ENCODE peak calls at places on chromosomes 6 and 20, in four cellular contexts. I is K562, H is A549, S is HepG2. O is an unnamed sample.

GRCh38 chr6:155530219-155530834 is 74.7 kb upstream of the NOX3 start:
- ATAC-seq in I (peak), H (no peak), S (peak), O (no peak)

GRCh38 chr6:150249261-150249660 is 106.4 kb downstream of the PPP1R14C start:
- ATAC-seq in I (no peak), H (no peak), S (no peak), O (no peak)

GRCh38 chr6:27591660-27592059 is 118.8 kb upstream of the ZNF184 start:
- ATAC-seq in I (peak), H (peak), S (peak), O (no peak)

GRCh38 chr6:47181681-47182080 is 128.0 kb downstream of the TNFRSF21 start:
- ATAC-seq in I (no peak), H (no peak), S (no peak), O (no peak)

GRCh38 chr20:9262653-9263194 is 193.8 kb downstream of the PLCB4 start:
- ATAC-seq in I (no peak), H (no peak), S (no peak), O (no peak)

GRCh38 chr6:114418304-114418972 is 75.6 kb upstream of the HS3ST5 start:
- ATAC-seq in I (no peak), H (no peak), S (no peak), O (no peak)

GRCh38 chr20:53527196-53527595 is 66.4 kb downstream of the ZNF217 start:
- ATAC-seq in I (peak), H (no peak), S (peak), O (no peak)

GRCh38 chr6:21915707-21916399 is 322.3 kb downstream of the SOX4 start:
- ATAC-seq in I (no peak), H (no peak), S (no peak), O (no peak)

GRCh38 chr6:99602519-99603420 is 3.9 kb upstream of the PRDM13 start:
- ATAC-seq in I (peak), H (peak), S (peak), O (no peak)

GRCh38 chr6:24122139-24122538 is 3.9 kb upstream of the NRSN1 start:
- ATAC-seq in I (no peak), H (no peak), S (peak), O (no peak)

GRCh38 chr6:128112494-128112893 is 211.6 kb upstream of the THEMIS start:
- ATAC-seq in I (no peak), H (no peak), S (no peak), O (no peak)

GRCh38 chr6:88814909-88815308 is 148.5 kb downstream of the RNGTT start:
- ATAC-seq in I (peak), H (no peak), S (peak), O (no peak)

GRCh38 chr20:36591854-36592641 is 13.5 kb upstream of the RAB5IF start:
- ATAC-seq in I (peak), H (no peak), S (peak), O (no peak)

GRCh38 chr6:3237761-3238662 is 10.6 kb upstream of the TUBB2B start:
- ATAC-seq in I (peak), H (peak), S (peak), O (peak)

GRCh38 chr6:37149750-37150149 is 20.2 kb upstream of the PIM1 start:
- ATAC-seq in I (no peak), H (no peak), S (no peak), O (no peak)

GRCh38 chr20:62622877-62623487 is 19.3 kb upstream of the SLCO4A1 start:
- ATAC-seq in I (no peak), H (peak), S (peak), O (no peak)

GRCh38 chr6:13479206-13479797 is 8.1 kb downstream of the GFOD1 start:
- ATAC-seq in I (no peak), H (no peak), S (no peak), O (no peak)

GRCh38 chr6:31116661-31117385 is 2.2 kb downstream of the PSORS1C1 start:
- ATAC-seq in I (no peak), H (no peak), S (no peak), O (peak)

GRCh38 chr6:157059781-157060180 is 263.5 kb downstream of the TMEM242 start:
- ATAC-seq in I (no peak), H (no peak), S (no peak), O (no peak)

GRCh38 chr6:116019428-116019827 is 41.3 kb downstream of the FRK start:
- ATAC-seq in I (no peak), H (no peak), S (no peak), O (no peak)

GRCh38 chr6:73285674-73286283 is 22.8 kb upstream of the KHDC1 start:
- ATAC-seq in I (peak), H (peak), S (peak), O (no peak)

GRCh38 chr20:46631874-46632446 is 19.3 kb downstream of the SLC13A3 start:
- ATAC-seq in I (no peak), H (no peak), S (peak), O (no peak)

GRCh38 chr6:125231133-125231532 is 70.6 kb downstream of the HDDC2 start:
- ATAC-seq in I (no peak), H (no peak), S (no peak), O (no peak)

GRCh38 chr6:158388727-158389126 is 76.5 kb downstream of the TULP4 start:
- ATAC-seq in I (no peak), H (no peak), S (no peak), O (no peak)

GRCh38 chr6:123306334-123306733 is 310.3 kb downstream of the CLVS2 start:
- ATAC-seq in I (peak), H (no peak), S (no peak), O (no peak)

GRCh38 chr20:64048402-64049044 is 916 bp downstream of the SOX18 start:
- ATAC-seq in I (no peak), H (no peak), S (no peak), O (no peak)

GRCh38 chr20:9112541-9113515 is 43.9 kb downstream of the PLCB4 start:
- ATAC-seq in I (no peak), H (no peak), S (no peak), O (peak)

DNA sequence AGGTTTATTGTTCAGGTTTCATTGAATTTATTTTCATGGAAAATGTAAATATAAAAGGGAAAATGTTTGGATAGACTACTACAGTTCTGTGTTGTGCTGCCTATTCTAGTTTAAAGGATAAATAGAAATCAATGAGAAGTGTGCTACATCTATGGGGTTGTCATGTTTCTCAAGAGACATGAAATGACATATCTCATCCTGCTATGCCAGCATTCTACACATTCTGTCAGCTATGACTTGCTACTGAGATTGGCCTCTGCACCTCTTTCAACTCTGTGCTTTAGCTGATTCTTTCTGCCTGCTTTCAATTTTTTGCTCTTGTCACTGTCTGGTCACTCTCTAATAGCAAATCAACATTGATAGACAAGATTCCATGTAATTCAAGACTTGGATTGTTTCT is 33.8 kb upstream of the COL19A1 start:
- ATAC-seq in I (no peak), H (no peak), S (no peak), O (no peak)
- TF ChIP-seq EP300 in I (no peak), H (no peak), S (no peak), O (no peak)

GRCh38 chr20:40741507-40742106 is 52.6 kb upstream of the MAFB start:
- ATAC-seq in I (peak), H (no peak), S (peak), O (no peak)

GRCh38 chr20:40744072-40744471 is 55.0 kb upstream of the MAFB start:
- ATAC-seq in I (no peak), H (no peak), S (no peak), O (no peak)

GRCh38 chr20:40739841-40740240 is 50.8 kb upstream of the MAFB start:
- ATAC-seq in I (no peak), H (no peak), S (no peak), O (no peak)

GRCh38 chr20:40743172-40743775 is 54.2 kb upstream of the MAFB start:
- ATAC-seq in I (no peak), H (no peak), S (peak), O (no peak)

GRCh38 chr20:40738976-40739375 is 49.9 kb upstream of the MAFB start:
- ATAC-seq in I (no peak), H (no peak), S (no peak), O (no peak)
- TF ChIP-seq EP300 in I (no peak), H (no peak), S (no peak), O (no peak)

DNA sequence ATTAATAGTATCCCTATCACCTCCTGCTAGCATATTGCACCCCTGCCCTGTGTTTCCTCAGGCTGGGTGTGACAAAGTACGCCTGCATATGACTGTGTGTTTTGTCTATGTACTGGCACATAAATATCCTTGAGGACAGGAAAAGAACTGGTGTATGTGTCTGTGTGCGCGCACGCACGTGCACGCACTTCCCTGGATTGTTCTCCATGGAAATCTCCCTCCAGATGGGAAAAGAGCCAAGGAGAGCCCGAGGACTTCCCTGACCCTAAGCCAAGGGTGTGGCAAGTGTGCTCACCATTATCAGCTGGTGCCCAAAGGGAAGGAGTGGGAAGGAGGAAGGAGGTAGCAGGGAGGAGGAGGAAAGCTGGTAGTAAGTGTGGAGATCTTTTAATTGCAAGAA is 117.6 kb downstream of the HIVEP2 start:
- ATAC-seq in I (no peak), H (no peak), S (no peak), O (peak)
- TF ChIP-seq EP300 in I (no peak), H (no peak), S (no peak), O (no peak)

DNA sequence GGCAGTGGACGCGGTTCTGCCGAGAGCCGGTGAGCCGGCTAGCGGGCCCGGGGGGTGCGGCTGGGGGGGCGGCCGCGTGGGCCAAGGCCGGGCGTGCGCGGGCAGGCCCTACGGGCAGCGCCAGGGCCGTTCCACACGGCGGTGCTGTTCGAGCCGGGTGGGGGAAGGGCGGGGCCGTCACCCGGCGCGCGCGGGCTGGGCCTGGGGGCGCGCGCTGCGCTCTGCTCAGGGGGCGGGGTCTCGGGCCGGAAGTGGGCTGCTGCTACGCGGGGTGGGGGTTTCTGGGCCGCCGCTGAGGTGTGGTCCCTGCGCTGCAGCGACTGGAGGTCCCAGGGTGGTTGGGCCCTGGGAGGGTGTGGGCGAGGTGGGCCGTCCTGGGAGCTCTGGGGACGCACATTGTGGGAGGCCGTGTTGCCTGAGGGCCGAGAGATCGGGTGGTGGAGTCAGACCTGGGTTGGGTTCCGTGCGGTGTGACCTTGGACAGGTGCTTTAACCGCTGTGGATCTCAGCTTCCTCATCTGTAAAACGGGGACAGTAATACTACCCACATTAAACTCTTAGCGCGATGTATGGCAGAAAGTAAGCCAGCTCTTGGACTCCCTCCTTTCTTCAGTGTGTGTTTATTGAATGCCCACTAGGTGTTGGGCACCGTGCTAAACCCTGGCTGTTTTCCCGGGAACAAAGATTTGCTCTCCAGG is 395 bp downstream of the MAPRE1 start:
- ATAC-seq in I (peak), H (peak), S (peak), O (peak)
- TF ChIP-seq EP300 in I (no peak), H (no peak), S (no peak), O (no peak)

GRCh38 chr6:56955171-56956155 is 556 bp downstream of the BEND6 start:
- ATAC-seq in I (peak), H (peak), S (peak), O (peak)
- TF ChIP-seq EP300 in I (no peak), H (no peak), S (no peak), O (no peak)

DNA sequence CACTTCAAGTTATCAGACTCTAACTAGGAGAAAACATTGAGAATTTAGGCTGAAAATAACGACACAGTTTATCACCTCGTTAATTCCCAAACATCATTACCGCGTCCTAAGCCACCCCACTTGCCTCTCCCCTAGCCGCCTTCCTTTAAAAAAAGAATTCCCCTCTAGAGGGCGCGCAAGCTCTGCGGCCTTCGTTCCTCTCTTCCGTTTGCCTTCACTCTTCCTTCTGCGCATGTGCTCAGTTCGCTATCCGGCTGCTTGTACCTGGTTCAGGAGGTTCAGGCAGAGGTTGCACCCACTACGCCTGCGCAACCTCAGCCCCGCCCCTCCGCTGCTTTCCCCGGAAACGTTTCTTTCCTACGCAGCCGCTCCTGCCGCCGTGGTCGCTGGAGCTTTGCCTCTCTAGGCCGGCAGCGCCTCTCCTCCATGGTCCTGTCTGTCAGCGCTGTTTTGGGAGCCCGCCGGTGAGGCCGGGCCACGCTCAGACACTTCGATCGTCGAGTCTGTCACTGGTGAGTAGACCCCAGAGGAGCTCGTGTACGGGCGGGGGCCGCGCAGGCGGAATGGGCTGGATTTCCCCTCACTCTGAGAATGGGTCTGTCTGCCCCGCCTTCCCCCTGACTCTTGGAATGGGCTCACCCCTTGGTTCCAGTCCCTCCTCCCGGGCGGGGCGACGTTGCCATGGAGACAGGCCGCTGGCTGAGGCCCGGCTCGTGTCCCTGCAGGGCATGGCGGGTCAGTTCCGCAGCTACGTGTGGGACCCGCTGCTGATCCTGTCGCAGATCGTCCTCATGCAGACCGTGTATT is at the start of gene SYS1:
- ATAC-seq in I (peak), H (peak), S (peak), O (peak)
- TF ChIP-seq EP300 in I (no peak), H (no peak), S (peak), O (no peak)

GRCh38 chr20:32278199-32278643 is 770 bp downstream of the KIF3B start:
- ATAC-seq in I (peak), H (no peak), S (peak), O (peak)

GRCh38 chr20:32282461-32282860 is 5.0 kb downstream of the KIF3B start:
- ATAC-seq in I (no peak), H (no peak), S (no peak), O (no peak)

GRCh38 chr20:32281711-32282110 is 4.3 kb downstream of the KIF3B start:
- ATAC-seq in I (no peak), H (no peak), S (no peak), O (no peak)

GRCh38 chr20:32274359-32274758 is 3.1 kb upstream of the KIF3B start:
- ATAC-seq in I (no peak), H (no peak), S (no peak), O (no peak)

GRCh38 chr20:32277361-32278198 is at the start of gene KIF3B:
- ATAC-seq in I (peak), H (peak), S (peak), O (peak)
- TF ChIP-seq EP300 in I (peak), H (no peak), S (no peak), O (no peak)

GRCh38 chr6:110643175-110643574 is 166.8 kb upstream of the SLC22A16 start:
- ATAC-seq in I (no peak), H (no peak), S (no peak), O (no peak)
- TF ChIP-seq EP300 in I (no peak), H (no peak), S (no peak), O (no peak)

GRCh38 chr6:77573843-77574242 is 79.0 kb upstream of the MEI4 start:
- ATAC-seq in I (no peak), H (no peak), S (no peak), O (no peak)
- TF ChIP-seq EP300 in I (no peak), H (no peak), S (no peak), O (no peak)

O was measured in gastroesophageal sphincter.